ENCODE peak calls at places on chromosomes 5 and 9, in seven cellular contexts. W is activated gamma-delta T cell treated with Interleukin-2 at 50 U/mL for 16 hours; G is lower leg skin; I is skeletal muscle cell; J is CD4-positive, alpha-beta T cell; L is NCI-H1105 treated with DMSO at 0.1 percent for 48 hours; A is prostate gland. M is an unnamed sample.

GRCh38 chr5:50595199-50595598 is 71.2 kb upstream of the PARP8 start:
- DNase-seq in W (no peak), G (no peak), I (peak), J (no peak), L (no peak), A (no peak), M (no peak)

GRCh38 chr9:125968975-125969374 is 221.8 kb downstream of the PBX3 start:
- DNase-seq in W (no peak), G (no peak), I (no peak), J (no peak), L (no peak), A (no peak), M (no peak)

GRCh38 chr5:83972236-83972635 is 251.6 kb upstream of the HAPLN1 start:
- DNase-seq in W (no peak), G (no peak), I (peak), J (no peak), L (no peak), A (no peak), M (no peak)

GRCh38 chr5:97208184-97208713 is 25.2 kb upstream of the RIOK2 start:
- DNase-seq in W (no peak), G (no peak), I (no peak), J (no peak), L (no peak), A (no peak), M (no peak)

GRCh38 chr5:179802207-179802883 is 4.3 kb downstream of the MGAT4B start:
- DNase-seq in W (no peak), G (peak), I (no peak), J (no peak), L (no peak), A (no peak), M (no peak)

GRCh38 chr9:114417511-114417910 is 29.7 kb upstream of the AKNA start:
- DNase-seq in W (no peak), G (no peak), I (no peak), J (no peak), L (no peak), A (no peak), M (no peak)

GRCh38 chr5:73199671-73200070 is 26.7 kb downstream of the TMEM174 start:
- DNase-seq in W (no peak), G (no peak), I (no peak), J (no peak), L (no peak), A (no peak), M (no peak)

GRCh38 chr9:127912882-127913281 is 4.0 kb downstream of the ST6GALNAC4 start:
- DNase-seq in W (no peak), G (no peak), I (no peak), J (no peak), L (no peak), A (peak), M (no peak)

GRCh38 chr5:68225188-68225910 is 9.8 kb downstream of the PIK3R1 start:
- DNase-seq in W (no peak), G (peak), I (peak), J (no peak), L (no peak), A (peak), M (no peak)

GRCh38 chr5:42624912-42625311 is 131.7 kb upstream of the CCDC152 start:
- DNase-seq in W (no peak), G (no peak), I (no peak), J (no peak), L (no peak), A (no peak), M (no peak)

GRCh38 chr9:34376596-34377401 is at the start of gene MYORG:
- DNase-seq in W (peak), G (peak), I (peak), J (peak), L (peak), A (peak), M (peak)

GRCh38 chr9:35690447-35691324 is 961 bp upstream of the TPM2 start:
- DNase-seq in W (peak), G (peak), I (peak), J (peak), L (peak), A (peak), M (no peak)

GRCh38 chr9:131714821-131715220 is 25.1 kb downstream of the RAPGEF1 start:
- DNase-seq in W (no peak), G (no peak), I (no peak), J (no peak), L (no peak), A (no peak), M (no peak)

GRCh38 chr5:83967417-83967816 is 246.8 kb upstream of the HAPLN1 start:
- DNase-seq in W (no peak), G (no peak), I (no peak), J (no peak), L (no peak), A (no peak), M (no peak)

GRCh38 chr9:11928871-11929321 is 764.3 kb upstream of the TYRP1 start:
- DNase-seq in W (no peak), G (no peak), I (no peak), J (no peak), L (no peak), A (no peak), M (no peak)